ENCODE peak calls at places on chromosomes 2 and 18, in eight cellular contexts. X, U, I, A, P, Z, H and S are unnamed samples.

GRCh38 chr2:18312818-18313217 is 247.6 kb downstream of the RDH14 start:
- DNase-seq in X (no peak), U (no peak), I (no peak), A (no peak), P (no peak), Z (no peak), H (no peak), S (no peak)

GRCh38 chr18:9133225-9133624 is 3.4 kb upstream of the ANKRD12 start:
- DNase-seq in X (no peak), U (no peak), I (no peak), A (no peak), P (no peak), Z (no peak), H (no peak), S (no peak)

GRCh38 chr2:189623049-189623448 is 38.2 kb upstream of the ASNSD1 start:
- DNase-seq in X (no peak), U (no peak), I (no peak), A (no peak), P (no peak), Z (no peak), H (no peak), S (no peak)

GRCh38 chr2:165594231-165594934 is 124.9 kb downstream of the CSRNP3 start:
- DNase-seq in X (no peak), U (no peak), I (no peak), A (no peak), P (no peak), Z (no peak), H (no peak), S (no peak)

GRCh38 chr2:67604360-67604759 is 207.2 kb downstream of the ETAA1 start:
- DNase-seq in X (no peak), U (no peak), I (no peak), A (no peak), P (peak; percentile 49), Z (no peak), H (no peak), S (no peak)

GRCh38 chr18:35511833-35512232 is 14.1 kb upstream of the INO80C start:
- DNase-seq in X (no peak), U (no peak), I (no peak), A (no peak), P (no peak), Z (no peak), H (no peak), S (no peak)

GRCh38 chr2:147553743-147554142 is 291.1 kb upstream of the ACVR2A start:
- DNase-seq in X (no peak), U (no peak), I (no peak), A (no peak), P (no peak), Z (no peak), H (no peak), S (no peak)

GRCh38 chr2:42937171-42937875 is 144.9 kb upstream of the HAAO start:
- DNase-seq in X (peak; percentile 79), U (no peak), I (no peak), A (no peak), P (no peak), Z (peak; percentile 46), H (no peak), S (peak; percentile 25)

GRCh38 chr2:171563301-171563700 is 41.0 kb downstream of the CYBRD1 start:
- DNase-seq in X (no peak), U (no peak), I (no peak), A (no peak), P (no peak), Z (no peak), H (no peak), S (no peak)

GRCh38 chr2:27582129-27582694 is 630 bp upstream of the ZNF512 start:
- DNase-seq in X (peak; percentile 74), U (no peak), I (no peak), A (no peak), P (no peak), Z (peak; percentile 15), H (peak; percentile 64), S (peak; percentile 38)

GRCh38 chr2:27583390-27583915 is 611 bp downstream of the ZNF512 start:
- DNase-seq in X (no peak), U (no peak), I (no peak), A (no peak), P (peak; percentile 24), Z (no peak), H (no peak), S (no peak)

GRCh38 chr2:27584597-27584996 is 1.8 kb downstream of the ZNF512 start:
- DNase-seq in X (no peak), U (no peak), I (no peak), A (no peak), P (no peak), Z (no peak), H (no peak), S (no peak)

GRCh38 chr2:27581417-27582128 is 1.3 kb upstream of the ZNF512 start:
- DNase-seq in X (no peak), U (no peak), I (no peak), A (no peak), P (no peak), Z (no peak), H (no peak), S (no peak)

GRCh38 chr2:27582695-27583389 is at the start of gene ZNF512:
- DNase-seq in X (peak; percentile 97), U (peak; percentile 94), I (peak; percentile 84), A (peak; percentile 96), P (peak; percentile 91), Z (peak; percentile 94), H (peak; percentile 98), S (peak; percentile 96)
- TF ChIP-seq POLR2A in X (no peak), U (peak; percentile 69), I (no peak), A (peak; percentile 87), P (peak; percentile 73), Z (peak; percentile 57), H (peak; percentile 21), S (peak; percentile 76)

GRCh38 chr18:26133652-26134051 is at the start of gene PSMA8:
- DNase-seq in X (peak; percentile 86), U (no peak), I (no peak), A (no peak), P (no peak), Z (no peak), H (no peak), S (peak; percentile 27)
- H3K4me3 ChIP-seq in X (no peak within 1 kb of the TSS), U (no peak within 1 kb of the TSS), I (no peak within 1 kb of the TSS), A (no peak within 1 kb of the TSS), P (no peak within 1 kb of the TSS), Z (no peak within 1 kb of the TSS), H (no peak within 1 kb of the TSS), S (no peak within 1 kb of the TSS)

GRCh38 chr2:27356382-27357181 is at the start of gene GTF3C2:
- DNase-seq in X (peak; percentile 97), U (peak; percentile 95), I (peak; percentile 95), A (peak; percentile 99), P (peak; percentile 97), Z (peak; percentile 97), H (peak; percentile 97), S (peak; percentile 97)
- TF ChIP-seq POLR2A in X (no peak), U (peak; percentile 50), I (peak; percentile 62), A (peak; percentile 58), P (peak; percentile 91), Z (peak; percentile 32), H (no peak), S (peak; percentile 38)

GRCh38 chr2:118431997-118432396 is 343.7 kb downstream of the INSIG2 start:
- DNase-seq in X (no peak), U (no peak), I (no peak), A (no peak), P (no peak), Z (no peak), H (no peak), S (no peak)

GRCh38 chr2:118431586-118431985 is 343.3 kb downstream of the INSIG2 start:
- DNase-seq in X (no peak), U (no peak), I (no peak), A (no peak), P (no peak), Z (no peak), H (no peak), S (no peak)

GRCh38 chr2:118431188-118431562 is 342.9 kb downstream of the INSIG2 start:
- DNase-seq in X (no peak), U (no peak), I (no peak), A (no peak), P (no peak), Z (no peak), H (no peak), S (no peak)

GRCh38 chr2:118430510-118431187 is 342.4 kb downstream of the INSIG2 start:
- DNase-seq in X (no peak), U (peak; percentile 2), I (no peak), A (no peak), P (no peak), Z (no peak), H (no peak), S (no peak)

DNA sequence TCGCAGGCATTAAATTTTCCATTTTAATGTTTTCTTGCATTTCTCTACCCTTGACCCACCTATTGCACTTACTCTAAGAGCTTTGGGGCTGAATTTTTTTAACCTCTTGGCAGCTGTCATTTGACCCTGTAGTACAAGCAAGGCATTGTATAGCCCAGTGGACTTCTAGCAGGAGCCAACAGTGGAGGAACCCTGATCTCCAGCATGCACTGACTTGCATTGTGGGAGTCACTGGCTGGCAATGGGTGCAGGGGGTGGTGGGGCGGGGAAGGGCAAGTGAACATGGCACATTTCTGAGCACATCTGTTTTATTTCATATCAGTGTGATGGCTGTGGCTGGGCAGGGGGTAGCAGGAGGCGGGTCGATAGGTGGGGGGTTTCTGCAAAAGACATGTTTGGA is 345.3 kb downstream of the INSIG2 start:
- DNase-seq in X (no peak), U (no peak), I (no peak), A (no peak), P (no peak), Z (no peak), H (no peak), S (no peak)
- H3K4me3 ChIP-seq in X (no peak overlapping the region), U (no peak overlapping the region), I (no peak overlapping the region), A (no peak overlapping the region), P (no peak overlapping the region), Z (no peak overlapping the region), H (no peak overlapping the region), S (no peak overlapping the region)

DNA sequence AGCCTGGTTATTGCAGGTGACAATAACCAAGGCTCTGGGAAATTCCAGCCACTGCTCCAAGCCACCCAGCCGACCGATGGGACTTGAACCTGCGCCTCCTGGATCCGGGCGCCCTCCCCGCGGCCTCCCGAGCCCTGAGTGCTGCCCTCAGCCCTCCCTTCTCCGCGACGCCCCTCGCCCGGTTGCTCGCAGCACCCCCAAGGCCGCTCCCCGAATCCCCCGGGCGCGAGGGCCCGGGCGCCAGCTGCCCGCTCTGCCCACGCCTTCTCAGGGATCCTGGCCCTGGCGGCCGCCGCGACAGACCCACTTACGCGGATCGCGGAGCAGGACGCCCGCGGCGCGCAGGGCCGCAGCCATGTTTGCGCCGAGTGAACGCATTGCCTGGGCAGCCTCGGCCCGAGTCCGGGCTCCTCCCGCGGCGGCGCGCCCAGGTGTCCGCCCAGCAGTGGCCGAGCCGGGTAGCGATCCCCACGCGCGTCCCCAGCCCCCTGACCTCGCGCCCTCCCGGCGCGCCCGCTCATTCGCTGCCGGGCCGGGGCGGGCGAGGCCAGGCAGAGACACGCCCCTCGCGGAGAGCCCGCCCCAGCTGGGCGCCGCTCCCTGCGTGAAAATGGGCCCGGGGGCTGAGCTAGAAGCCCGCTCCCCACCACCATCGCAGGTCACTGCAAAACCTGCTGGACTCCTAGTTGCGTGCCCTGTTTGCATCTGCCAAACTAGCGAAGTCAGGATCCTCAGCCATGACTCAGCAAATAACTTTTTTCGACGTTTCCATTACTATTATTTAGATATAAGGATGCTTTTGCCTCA is at the start of gene FECH:
- DNase-seq in X (peak; percentile 94), U (peak; percentile 40), I (peak; percentile 84), A (peak; percentile 35), P (peak; percentile 71), Z (peak; percentile 71), H (peak; percentile 90), S (peak; percentile 78)
- TF ChIP-seq POLR2A in X (no peak), U (peak; percentile 82), I (peak; percentile 11), A (peak; percentile 58), P (peak; percentile 57), Z (peak; percentile 81), H (peak; percentile 39), S (peak; percentile 46)

GRCh38 chr2:27245116-27245515 is 17.7 kb downstream of the SLC30A3 start:
- DNase-seq in X (no peak), U (no peak), I (no peak), A (no peak), P (no peak), Z (no peak), H (no peak), S (no peak)
- H3K4me3 ChIP-seq in X (no peak overlapping the region), U (no peak overlapping the region), I (no peak overlapping the region), A (no peak overlapping the region), P (no peak overlapping the region), Z (no peak overlapping the region), H (no peak overlapping the region), S (no peak overlapping the region)